ENCODE peak calls at places on chromosomes 16 and 17, in eight cellular contexts. B, O, A, C, U, Q, S and E are unnamed samples.

GRCh38 chr17:44557653-44558285 is 485 bp downstream of the FZD2 start:
- DNase-seq in B (peak), O (peak), A (peak), C (peak), U (no peak), Q (peak), S (no peak), E (no peak)

GRCh38 chr17:76446449-76447231 is 6.3 kb downstream of the UBE2O start:
- DNase-seq in B (peak), O (no peak), A (no peak), C (peak), U (peak), Q (peak), S (no peak), E (no peak)

GRCh38 chr17:39092672-39093250 is 58.7 kb downstream of the PLXDC1 start:
- DNase-seq in B (no peak), O (no peak), A (no peak), C (no peak), U (no peak), Q (no peak), S (no peak), E (no peak)

GRCh38 chr16:15529673-15530072 is 95.3 kb downstream of the BMERB1 start:
- DNase-seq in B (no peak), O (no peak), A (no peak), C (no peak), U (no peak), Q (no peak), S (no peak), E (no peak)

GRCh38 chr16:79563919-79564318 is 36.6 kb downstream of the MAF start:
- DNase-seq in B (no peak), O (no peak), A (no peak), C (no peak), U (no peak), Q (no peak), S (no peak), E (no peak)

GRCh38 chr17:82143333-82143732 is 45.3 kb upstream of the FASN start:
- DNase-seq in B (no peak), O (no peak), A (no peak), C (no peak), U (no peak), Q (no peak), S (no peak), E (no peak)

GRCh38 chr17:75047398-75048098 is 523 bp downstream of the KCTD2 start:
- DNase-seq in B (no peak), O (peak), A (no peak), C (peak), U (peak), Q (no peak), S (no peak), E (peak)

GRCh38 chr16:12079411-12079965 is 103.0 kb downstream of the SNX29 start:
- DNase-seq in B (no peak), O (no peak), A (no peak), C (no peak), U (no peak), Q (no peak), S (no peak), E (no peak)

GRCh38 chr16:67115649-67116048 is 5.9 kb downstream of the PHAF1 start:
- DNase-seq in B (peak), O (no peak), A (no peak), C (no peak), U (no peak), Q (peak), S (no peak), E (no peak)